ENCODE peak calls at places on chromosome 11, in ten cellular contexts. H is brain microvascular endothelial cell, F is AG04450, Z is BJ, U is coronary artery, A is colonic mucosa, B is thyroid gland, X is dorsolateral prefrontal cortex, G is upper lobe of right lung, D is left ventricle myocardium inferior. E is an unnamed sample.

GRCh38 chr11:45267660-45268340 is 18.3 kb downstream of the SYT13 start:
- DNase-seq in B (no peak), X (no peak), H (no peak), Z (no peak), D (no peak), A (no peak), U (no peak), F (no peak), G (no peak), E (no peak)

GRCh38 chr11:70503878-70504240 is 105.5 kb downstream of the CTTN start:
- DNase-seq in U (no peak), Z (no peak), D (peak; percentile 13), X (peak; percentile 43), B (no peak), G (no peak), H (no peak), F (no peak), A (peak; percentile 36), E (no peak)

GRCh38 chr11:28559497-28559896 is 451.3 kb downstream of the METTL15 start:
- DNase-seq in A (no peak), G (no peak), U (no peak), D (no peak), B (no peak), Z (no peak), X (no peak), H (peak; percentile 51), F (peak; percentile 10), E (no peak)

GRCh38 chr11:131408011-131408640 is 37.7 kb downstream of the NTM start:
- DNase-seq in Z (peak; percentile 0), F (no peak), A (no peak), U (no peak), H (peak; percentile 36), B (no peak), D (peak; percentile 25), X (peak; percentile 57), G (no peak), E (peak; percentile 11)

GRCh38 chr11:121892131-121892681 is 223.8 kb downstream of the BLID start:
- DNase-seq in A (no peak), B (no peak), Z (peak; percentile 85), D (peak; percentile 30), H (peak; percentile 72), X (no peak), U (no peak), F (no peak), G (no peak), E (peak; percentile 83)

GRCh38 chr11:111707039-111707690 is 59.0 kb downstream of the PPP2R1B start:
- DNase-seq in Z (peak; percentile 65), H (peak; percentile 77), U (no peak), F (peak; percentile 74), X (no peak), B (no peak), A (peak; percentile 43), D (peak; percentile 53), G (no peak), E (peak; percentile 27)

GRCh38 chr11:61294717-61295595 is at the start of gene VWCE:
- DNase-seq in U (peak; percentile 76), G (peak; percentile 84), D (peak; percentile 47), H (peak; percentile 15), F (no peak), Z (no peak), A (peak; percentile 48), X (peak; percentile 74), B (peak; percentile 84), E (no peak)

GRCh38 chr11:92180664-92181251 is 43.9 kb upstream of the FAT3 start:
- DNase-seq in A (no peak), D (no peak), F (no peak), G (no peak), U (no peak), Z (peak; percentile 64), X (no peak), B (no peak), H (peak; percentile 73), E (peak; percentile 40)

GRCh38 chr11:63866211-63866610 is 27.3 kb downstream of the MARK2 start:
- DNase-seq in Z (no peak), A (peak; percentile 88), U (no peak), X (no peak), G (peak; percentile 71), H (peak; percentile 20), F (no peak), B (peak; percentile 89), D (peak; percentile 32), E (no peak)

GRCh38 chr11:17719028-17719939 is at the start of gene MYOD1:
- DNase-seq in H (no peak), G (no peak), A (no peak), B (no peak), Z (no peak), D (no peak), F (no peak), X (no peak), U (no peak), E (no peak)

GRCh38 chr11:134530826-134531225 is 118.8 kb upstream of the B3GAT1 start:
- DNase-seq in U (peak; percentile 35), X (peak; percentile 32), H (no peak), G (peak; percentile 35), Z (no peak), F (no peak), A (peak; percentile 4), D (no peak), B (no peak), E (no peak)

GRCh38 chr11:12141283-12141682 is 30.9 kb downstream of the MICAL2 start:
- DNase-seq in F (no peak), U (no peak), D (no peak), H (no peak), Z (no peak), B (no peak), X (no peak), G (peak; percentile 6), A (no peak), E (no peak)

GRCh38 chr11:76120513-76121081 is 85.7 kb downstream of the WNT11 start:
- DNase-seq in D (no peak), F (no peak), U (no peak), X (no peak), H (peak; percentile 7), B (peak; percentile 30), G (no peak), Z (no peak), A (peak; percentile 52), E (no peak)

GRCh38 chr11:33620423-33621120 is 80.1 kb downstream of the C11orf91 start:
- DNase-seq in H (peak; percentile 30), G (no peak), X (no peak), D (no peak), A (no peak), B (peak; percentile 49), Z (no peak), F (no peak), U (no peak), E (no peak)

GRCh38 chr11:12077535-12078280 is 32.7 kb upstream of the MICAL2 start:
- DNase-seq in H (no peak), U (no peak), G (no peak), Z (no peak), X (no peak), F (no peak), D (no peak), B (no peak), A (no peak), E (no peak)

GRCh38 chr11:123525511-123525918 is 95.4 kb downstream of the GRAMD1B start:
- DNase-seq in D (no peak), F (no peak), U (no peak), B (no peak), G (no peak), H (no peak), X (peak; percentile 59), Z (no peak), A (no peak), E (no peak)
- H3K4me3 ChIP-seq in D (peak overlapping the region; percentile 59), F (no peak overlapping the region), U (peak overlapping the region; percentile 22), B (no peak overlapping the region), G (no peak overlapping the region), H (peak overlapping the region; percentile 20), X (peak overlapping the region; percentile 66), Z (peak overlapping the region; percentile 32), A (no peak overlapping the region), E (peak overlapping the region; percentile 46)

GRCh38 chr11:57457643-57458023 is 2.7 kb upstream of the RTN4RL2 start:
- DNase-seq in D (no peak), F (no peak), A (no peak), B (no peak), H (no peak), G (no peak), U (no peak), X (no peak), Z (no peak), E (no peak)
- TF ChIP-seq CTCF in D (peak; percentile 7), F (no peak), A (peak; percentile 31), B (no peak), H (no peak), G (no peak), U (no peak), X (peak; percentile 44), Z (no peak), E (no peak)

GRCh38 chr11:64868904-64869570 is 9.4 kb downstream of the EHD1 start:
- DNase-seq in F (peak; percentile 81), G (no peak), U (no peak), A (no peak), B (peak; percentile 21), Z (no peak), X (no peak), D (no peak), H (peak; percentile 79), E (no peak)
- H3K4me3 ChIP-seq in F (peak overlapping the region; percentile 21), G (no peak overlapping the region), U (peak overlapping the region; percentile 61), A (no peak overlapping the region), B (no peak overlapping the region), Z (no peak overlapping the region), X (peak overlapping the region; percentile 36), D (peak overlapping the region; percentile 54), H (no peak overlapping the region), E (no peak overlapping the region)

DNA sequence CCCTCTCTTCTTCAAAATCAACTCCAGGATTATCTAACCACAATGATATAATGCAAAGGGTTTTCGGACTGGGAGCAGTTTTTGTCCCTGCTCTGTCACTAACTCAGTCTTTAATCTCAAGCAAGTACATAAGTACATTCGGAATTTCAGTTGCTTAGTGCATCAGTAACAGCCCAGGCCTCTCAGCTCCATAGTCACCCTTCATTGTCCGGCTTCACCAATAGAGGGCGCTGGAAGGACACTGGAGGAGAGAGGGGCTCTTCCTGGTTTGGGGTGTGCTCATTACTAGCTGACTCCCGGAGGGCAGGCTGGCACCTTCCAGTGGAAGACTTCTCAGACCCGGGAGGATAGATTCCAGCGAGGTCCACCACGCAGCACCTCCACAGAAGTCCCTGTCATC is 90.4 kb upstream of the PDGFD start:
- DNase-seq in G (peak; percentile 43), U (no peak), F (no peak), Z (no peak), H (peak; percentile 43), X (no peak), A (peak; percentile 29), B (peak; percentile 1), D (no peak), E (no peak)
- TF ChIP-seq CTCF in G (peak; percentile 27), U (no peak), F (peak; percentile 58), Z (no peak), H (peak; percentile 86), X (peak; percentile 27), A (peak; percentile 24), B (peak; percentile 30), D (peak; percentile 54), E (no peak)

GRCh38 chr11:65576232-65576866 is 496 bp downstream of the EHBP1L1 start:
- DNase-seq in U (no peak), A (no peak), F (no peak), Z (no peak), H (no peak), D (no peak), G (peak; percentile 87), B (no peak), X (no peak), E (no peak)
- H3K4me3 ChIP-seq in U (peak overlapping the region; percentile 98), A (peak overlapping the region; percentile 91), F (peak overlapping the region; percentile 65), Z (peak overlapping the region; percentile 74), H (peak overlapping the region; percentile 58), D (peak overlapping the region; percentile 86), G (peak overlapping the region; percentile 66), B (no peak overlapping the region), X (peak overlapping the region; percentile 92), E (peak overlapping the region; percentile 86)

E was measured in AG09309.